ENCODE peak calls at places on chromosomes 2 and 18, in seven cellular contexts. S is H9, A is omental fat pad, W is SK-N-SH, Q is Calu3, X is PC-3, C is A549. B is an unnamed sample.

GRCh38 chr2:22737144-22737543 is 647.8 kb upstream of the KLHL29 start:
- DNase-seq in S (no peak), A (no peak), W (no peak), Q (no peak), X (no peak), C (no peak), B (no peak)

GRCh38 chr2:153770359-153770991 is 101.2 kb upstream of the GALNT13 start:
- DNase-seq in S (peak), A (no peak), W (peak), Q (peak), X (peak), C (no peak), B (no peak)

GRCh38 chr2:241500431-241500975 is 7.9 kb downstream of the STK25 start:
- DNase-seq in S (no peak), A (no peak), W (peak), Q (no peak), X (no peak), C (no peak), B (no peak)

GRCh38 chr18:23331091-23331920 is 121.8 kb upstream of the RIOK3 start:
- DNase-seq in S (peak), A (no peak), W (no peak), Q (peak), X (peak), C (no peak), B (no peak)

GRCh38 chr2:6946722-6947121 is 29.5 kb downstream of the RNF144A start:
- DNase-seq in S (no peak), A (no peak), W (no peak), Q (no peak), X (peak), C (no peak), B (no peak)

GRCh38 chr18:50311573-50312106 is 24.1 kb upstream of the CXXC1 start:
- DNase-seq in S (no peak), A (no peak), W (no peak), Q (peak), X (no peak), C (no peak), B (no peak)

GRCh38 chr18:62716679-62717058 is 1.3 kb downstream of the PHLPP1 start:
- DNase-seq in S (peak), A (no peak), W (peak), Q (peak), X (peak), C (peak), B (peak)

GRCh38 chr18:64259871-64260270 is 111.0 kb upstream of the LINC00305 start:
- DNase-seq in S (no peak), A (no peak), W (no peak), Q (no peak), X (no peak), C (no peak), B (no peak)

GRCh38 chr2:14220101-14220500 is 412.4 kb upstream of the LRATD1 start:
- DNase-seq in S (no peak), A (no peak), W (no peak), Q (no peak), X (peak), C (no peak), B (no peak)

GRCh38 chr2:181805228-181806038 is 86.1 kb upstream of the ITPRID2 start:
- DNase-seq in S (no peak), A (no peak), W (no peak), Q (no peak), X (no peak), C (no peak), B (no peak)

GRCh38 chr2:12903272-12903671 is 186.5 kb downstream of the TRIB2 start:
- DNase-seq in S (no peak), A (no peak), W (no peak), Q (no peak), X (no peak), C (no peak), B (no peak)

GRCh38 chr2:161237397-161238263 is 70.6 kb upstream of the PSMD14 start:
- DNase-seq in S (peak), A (peak), W (peak), Q (peak), X (peak), C (no peak), B (peak)

GRCh38 chr2:191789791-191790190 is 57.1 kb downstream of the CAVIN2 start:
- DNase-seq in S (no peak), A (no peak), W (no peak), Q (no peak), X (no peak), C (no peak), B (no peak)

GRCh38 chr18:79949571-79950439 is 1.6 kb downstream of the SLC66A2 start:
- DNase-seq in S (peak), A (peak), W (no peak), Q (no peak), X (no peak), C (no peak), B (no peak)

GRCh38 chr18:69974365-69974764 is 26.7 kb upstream of the CD226 start:
- DNase-seq in S (no peak), A (no peak), W (no peak), Q (no peak), X (peak), C (no peak), B (no peak)

GRCh38 chr2:52658598-52658997 is 1109.0 kb upstream of the CHAC2 start:
- DNase-seq in S (no peak), A (no peak), W (no peak), Q (no peak), X (peak), C (no peak), B (no peak)

GRCh38 chr2:68755071-68755470 is 20.5 kb downstream of the ARHGAP25 start:
- DNase-seq in S (no peak), A (no peak), W (no peak), Q (no peak), X (no peak), C (no peak), B (no peak)

GRCh38 chr2:203739351-203739750 is 32.9 kb downstream of the CD28 start:
- DNase-seq in S (no peak), A (no peak), W (no peak), Q (no peak), X (no peak), C (no peak), B (no peak)

GRCh38 chr2:165572155-165572554 is 102.7 kb downstream of the CSRNP3 start:
- DNase-seq in S (no peak), A (no peak), W (peak), Q (no peak), X (no peak), C (no peak), B (peak)

GRCh38 chr2:27291865-27292264 is 9.6 kb downstream of the TRIM54 start:
- DNase-seq in S (peak), A (no peak), W (no peak), Q (no peak), X (peak), C (peak), B (no peak)

GRCh38 chr2:164015328-164016123 is 279.7 kb upstream of the FIGN start:
- DNase-seq in S (no peak), A (no peak), W (no peak), Q (peak), X (no peak), C (no peak), B (no peak)

GRCh38 chr2:2083113-2083757 is 247.8 kb downstream of the MYT1L start:
- DNase-seq in S (no peak), A (no peak), W (no peak), Q (no peak), X (peak), C (no peak), B (no peak)

GRCh38 chr2:212414699-212415309 is 123.8 kb downstream of the ERBB4 start:
- DNase-seq in S (no peak), A (no peak), W (no peak), Q (no peak), X (no peak), C (no peak), B (no peak)

GRCh38 chr2:232214053-232214452 is 164.5 kb upstream of the ALPP start:
- DNase-seq in S (no peak), A (no peak), W (no peak), Q (no peak), X (no peak), C (no peak), B (no peak)

GRCh38 chr2:9753276-9753600 is 90.0 kb upstream of the TAF1B start:
- DNase-seq in S (no peak), A (no peak), W (no peak), Q (peak), X (peak), C (peak), B (no peak)

GRCh38 chr2:203685789-203686433 is 20.5 kb upstream of the CD28 start:
- DNase-seq in S (no peak), A (no peak), W (no peak), Q (no peak), X (no peak), C (no peak), B (no peak)

GRCh38 chr2:222483513-222484039 is 59.2 kb downstream of the SGPP2 start:
- DNase-seq in S (no peak), A (no peak), W (no peak), Q (peak), X (no peak), C (no peak), B (no peak)
- TF ChIP-seq CTCF in S (peak), A (no peak), W (no peak), Q (no peak), X (no peak), C (no peak), B (no peak)

DNA sequence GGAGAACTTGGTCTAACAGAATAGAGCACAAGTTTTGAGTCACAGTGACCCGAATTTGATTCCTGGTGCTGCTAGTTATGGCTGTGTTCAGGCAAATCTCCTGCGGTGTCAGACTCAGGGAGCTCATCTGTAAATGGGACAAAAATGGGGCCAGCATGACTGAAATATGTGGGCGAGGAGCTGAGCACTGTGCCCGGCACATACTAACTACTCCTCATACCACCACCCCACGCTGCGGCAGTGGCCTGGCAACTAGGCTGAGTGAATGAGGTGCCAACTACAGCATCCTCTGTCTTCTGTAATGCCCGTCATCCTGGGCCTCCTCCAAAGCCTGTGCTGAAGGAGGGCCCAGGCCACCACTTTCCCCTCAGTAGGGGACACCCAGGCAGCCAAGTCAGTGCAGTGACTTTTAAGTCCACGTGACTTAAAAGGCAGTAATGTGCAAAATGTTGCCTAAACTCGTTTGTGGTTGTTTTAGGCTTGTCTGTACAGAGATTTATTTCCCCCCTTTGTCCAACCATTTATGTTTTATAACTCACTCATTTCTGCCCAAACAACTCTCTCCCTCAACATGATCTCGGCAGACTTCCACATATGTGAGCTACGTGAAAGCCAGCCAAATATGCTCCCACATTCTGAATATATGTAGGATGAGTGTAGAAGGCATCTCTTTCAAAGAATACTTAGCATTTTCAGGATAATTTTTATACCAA is 773.7 kb downstream of the TSN start:
- DNase-seq in S (no peak), A (no peak), W (no peak), Q (no peak), X (no peak), C (no peak), B (no peak)
- TF ChIP-seq CTCF in S (no peak), A (no peak), W (no peak), Q (no peak), X (no peak), C (no peak), B (no peak)

GRCh38 chr18:74063023-74063422 is 84.6 kb downstream of the FBXO15 start:
- DNase-seq in S (no peak), A (no peak), W (no peak), Q (no peak), X (peak), C (no peak), B (no peak)
- TF ChIP-seq CTCF in S (no peak), A (no peak), W (no peak), Q (no peak), X (no peak), C (no peak), B (peak)

GRCh38 chr18:42068030-42068429 is 113.0 kb downstream of the PIK3C3 start:
- DNase-seq in S (no peak), A (no peak), W (no peak), Q (no peak), X (no peak), C (no peak), B (no peak)

GRCh38 chr18:42069036-42069435 is 114.0 kb downstream of the PIK3C3 start:
- DNase-seq in S (no peak), A (no peak), W (no peak), Q (no peak), X (peak), C (no peak), B (no peak)

GRCh38 chr18:42074704-42075103 is 119.7 kb downstream of the PIK3C3 start:
- DNase-seq in S (no peak), A (no peak), W (no peak), Q (no peak), X (no peak), C (no peak), B (no peak)

GRCh38 chr18:42067527-42067926 is 112.5 kb downstream of the PIK3C3 start:
- DNase-seq in S (no peak), A (no peak), W (no peak), Q (no peak), X (no peak), C (no peak), B (no peak)

GRCh38 chr18:42072407-42072806 is 117.4 kb downstream of the PIK3C3 start:
- DNase-seq in S (no peak), A (no peak), W (no peak), Q (no peak), X (no peak), C (no peak), B (no peak)
- TF ChIP-seq CTCF in S (peak), A (no peak), W (peak), Q (no peak), X (peak), C (no peak), B (no peak)

GRCh38 chr2:62466501-62466854 is 39.5 kb downstream of the TMEM17 start:
- DNase-seq in S (no peak), A (no peak), W (no peak), Q (no peak), X (no peak), C (no peak), B (no peak)

GRCh38 chr2:62465741-62466500 is 40.1 kb downstream of the TMEM17 start:
- DNase-seq in S (peak), A (no peak), W (no peak), Q (no peak), X (no peak), C (no peak), B (no peak)

GRCh38 chr2:62469114-62469513 is 36.9 kb downstream of the TMEM17 start:
- DNase-seq in S (no peak), A (no peak), W (no peak), Q (no peak), X (no peak), C (no peak), B (no peak)

GRCh38 chr2:62467100-62467474 is 38.9 kb downstream of the TMEM17 start:
- DNase-seq in S (no peak), A (no peak), W (no peak), Q (no peak), X (no peak), C (no peak), B (no peak)

GRCh38 chr2:62467475-62468321 is 38.3 kb downstream of the TMEM17 start:
- DNase-seq in S (no peak), A (no peak), W (no peak), Q (no peak), X (no peak), C (peak), B (no peak)
- TF ChIP-seq CTCF in S (peak), A (no peak), W (no peak), Q (no peak), X (no peak), C (no peak), B (no peak)

GRCh38 chr18:9673296-9674251 is 34.5 kb upstream of the RAB31 start:
- DNase-seq in S (peak), A (no peak), W (peak), Q (peak), X (peak), C (peak), B (no peak)
- TF ChIP-seq CTCF in S (peak), A (no peak), W (peak), Q (no peak), X (peak), C (peak), B (no peak)

GRCh38 chr2:219309278-219309677 is at the start of gene PTPRN:
- DNase-seq in S (peak), A (no peak), W (peak), Q (no peak), X (no peak), C (no peak), B (peak)
- TF ChIP-seq CTCF in S (no peak), A (no peak), W (no peak), Q (no peak), X (no peak), C (no peak), B (no peak)

GRCh38 chr18:55780591-55781071 is 192.6 kb upstream of the TCF4 start:
- DNase-seq in S (no peak), A (no peak), W (no peak), Q (no peak), X (no peak), C (no peak), B (no peak)

GRCh38 chr18:55781481-55781957 is 193.5 kb upstream of the TCF4 start:
- DNase-seq in S (peak), A (no peak), W (peak), Q (peak), X (peak), C (peak), B (peak)

GRCh38 chr18:55779461-55779710 is 191.4 kb upstream of the TCF4 start:
- DNase-seq in S (no peak), A (no peak), W (peak), Q (no peak), X (no peak), C (no peak), B (no peak)

GRCh38 chr18:55778731-55779460 is 190.9 kb upstream of the TCF4 start:
- DNase-seq in S (no peak), A (no peak), W (peak), Q (no peak), X (no peak), C (no peak), B (no peak)

DNA sequence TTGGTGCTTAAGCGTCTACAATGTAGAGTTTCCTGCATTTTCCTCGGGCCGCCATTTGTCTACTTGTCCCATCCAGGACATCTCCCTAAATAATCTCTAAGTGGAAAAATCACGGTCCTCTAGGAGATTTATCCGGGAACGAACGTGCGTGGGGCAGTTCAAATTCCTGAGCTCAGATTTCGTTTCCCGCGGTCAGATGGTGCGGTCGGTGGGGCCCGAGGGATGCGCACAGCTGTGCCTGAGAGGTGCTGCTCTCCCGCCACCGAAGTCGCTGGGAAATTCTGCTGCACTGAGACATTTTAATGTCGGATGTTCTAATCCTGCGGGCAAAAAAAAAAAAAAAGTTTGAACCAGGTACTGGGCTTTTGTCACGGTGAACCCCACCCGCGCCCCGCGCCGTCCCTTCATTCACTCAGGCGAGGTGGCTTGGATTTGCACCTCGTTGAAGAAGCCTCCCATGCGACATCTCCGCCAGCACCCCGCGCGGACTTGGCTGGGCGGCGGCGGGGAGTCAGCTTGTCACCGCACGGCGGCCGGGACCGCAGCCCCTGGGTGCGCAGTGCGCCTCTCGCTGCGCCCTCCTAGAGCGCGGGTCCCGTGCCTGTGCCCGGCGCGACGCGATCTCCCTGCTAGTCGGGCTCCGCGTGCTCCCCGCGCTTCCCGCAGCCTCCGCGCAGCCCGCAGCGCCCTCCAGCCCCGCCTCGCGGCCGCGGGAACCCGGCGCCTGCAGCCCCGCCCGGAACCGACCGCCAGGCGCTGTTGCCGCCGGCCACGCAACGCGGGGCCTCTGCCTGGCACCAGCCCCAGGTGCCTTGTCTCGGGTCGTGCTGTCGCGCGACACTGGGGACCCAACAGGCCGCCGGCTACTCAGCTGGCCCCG is 192.0 kb upstream of the TCF4 start:
- DNase-seq in S (peak), A (no peak), W (peak), Q (no peak), X (no peak), C (peak), B (peak)
- TF ChIP-seq CTCF in S (peak), A (no peak), W (peak), Q (no peak), X (no peak), C (no peak), B (no peak)

GRCh38 chr18:26656944-26657536 is 108.7 kb upstream of the KCTD1 start:
- DNase-seq in S (peak), A (peak), W (peak), Q (peak), X (peak), C (peak), B (peak)
- TF ChIP-seq CTCF in S (peak), A (no peak), W (peak), Q (no peak), X (peak), C (no peak), B (no peak)

B was measured in glutamatergic neuron.